ENCODE peak calls at places on chromosome 12, in seven cellular contexts. W is K562, R is breast epithelium, S is PC-3, Q is lung, B is WERI-Rb-1, L is brain microvascular endothelial cell. Z is an unnamed sample.

GRCh38 chr12:70275045-70275444 is 31.8 kb downstream of the CNOT2 start:
- DNase-seq in R (no peak), S (no peak), L (no peak), W (no peak), Q (no peak), B (no peak), Z (no peak)

GRCh38 chr12:29082522-29082921 is 66.6 kb upstream of the FAR2 start:
- DNase-seq in S (no peak), W (no peak), R (no peak), B (no peak), L (no peak), Q (no peak), Z (no peak)

GRCh38 chr12:19971881-19972280 is 396.5 kb upstream of the PDE3A start:
- DNase-seq in B (no peak), L (no peak), S (no peak), Q (no peak), R (no peak), W (no peak), Z (no peak)

GRCh38 chr12:43957732-43958131 is 121.9 kb downstream of the TMEM117 start:
- DNase-seq in R (no peak), W (peak), L (peak), S (peak), B (peak), Q (no peak), Z (peak)

GRCh38 chr12:96502949-96503532 is 13.7 kb downstream of the CFAP54 start:
- DNase-seq in Q (no peak), S (no peak), W (no peak), R (no peak), B (no peak), L (no peak), Z (no peak)

GRCh38 chr12:122130150-122130549 is 43.9 kb downstream of the IL31 start:
- DNase-seq in Q (no peak), L (peak), B (no peak), S (peak), W (no peak), R (no peak), Z (peak)

GRCh38 chr12:53427905-53428594 is 4.4 kb downstream of the AMHR2 start:
- DNase-seq in B (no peak), Q (no peak), R (no peak), S (peak), L (peak), W (peak), Z (no peak)

GRCh38 chr12:67269632-67270578 is 747 bp downstream of the CAND1 start:
- DNase-seq in R (peak), L (no peak), B (peak), S (peak), W (peak), Q (peak), Z (no peak)

GRCh38 chr12:22691319-22691718 is 66.3 kb downstream of the ETNK1 start:
- DNase-seq in B (no peak), L (no peak), R (no peak), W (no peak), S (no peak), Q (no peak), Z (no peak)

GRCh38 chr12:69671597-69671996 is 27.5 kb downstream of the BEST3 start:
- DNase-seq in R (no peak), Q (peak), S (no peak), W (peak), L (no peak), B (no peak), Z (no peak)

GRCh38 chr12:80937391-80938238 is at the start of gene LIN7A:
- DNase-seq in B (peak), Q (peak), R (no peak), S (no peak), L (peak), W (no peak), Z (no peak)

GRCh38 chr12:67671892-67672291 is 23.3 kb downstream of the DYRK2 start:
- DNase-seq in Q (no peak), B (no peak), W (no peak), L (no peak), R (no peak), S (no peak), Z (no peak)

GRCh38 chr12:47868552-47869031 is 36.2 kb downstream of the VDR start:
- DNase-seq in W (no peak), L (no peak), S (no peak), R (no peak), B (no peak), Q (no peak), Z (no peak)

GRCh38 chr12:3436496-3437060 is 54.4 kb upstream of the PRMT8 start:
- DNase-seq in B (no peak), S (peak), L (no peak), Q (no peak), R (no peak), W (no peak), Z (no peak)

GRCh38 chr12:50842637-50843493 is at the start of gene TMPRSS12:
- DNase-seq in W (no peak), S (no peak), B (no peak), R (peak), L (no peak), Q (peak), Z (no peak)
- H3K4me3 ChIP-seq in W (no peak), S (no peak), B (no peak), R (peak), L (peak), Q (no peak), Z (no peak)

GRCh38 chr12:75814856-75815754 is 216.5 kb downstream of the PHLDA1 start:
- DNase-seq in S (peak), Q (no peak), L (peak), B (peak), R (no peak), W (no peak), Z (peak)
- H3K4me3 ChIP-seq in S (no peak), Q (no peak), L (no peak), B (no peak), R (no peak), W (no peak), Z (no peak)

GRCh38 chr12:30567082-30567481 is 128.6 kb downstream of the IPO8 start:
- DNase-seq in R (no peak), B (no peak), Q (no peak), W (no peak), S (no peak), L (no peak), Z (no peak)

GRCh38 chr12:30568453-30568852 is 127.2 kb downstream of the IPO8 start:
- DNase-seq in R (no peak), Q (no peak), W (no peak), B (no peak), L (no peak), S (no peak), Z (no peak)

GRCh38 chr12:30569426-30569825 is 126.2 kb downstream of the IPO8 start:
- DNase-seq in L (no peak), S (no peak), W (no peak), Q (no peak), B (no peak), R (no peak), Z (no peak)

GRCh38 chr12:30570206-30570890 is 125.3 kb downstream of the IPO8 start:
- DNase-seq in R (no peak), S (no peak), L (no peak), Q (no peak), B (no peak), W (no peak), Z (no peak)

DNA sequence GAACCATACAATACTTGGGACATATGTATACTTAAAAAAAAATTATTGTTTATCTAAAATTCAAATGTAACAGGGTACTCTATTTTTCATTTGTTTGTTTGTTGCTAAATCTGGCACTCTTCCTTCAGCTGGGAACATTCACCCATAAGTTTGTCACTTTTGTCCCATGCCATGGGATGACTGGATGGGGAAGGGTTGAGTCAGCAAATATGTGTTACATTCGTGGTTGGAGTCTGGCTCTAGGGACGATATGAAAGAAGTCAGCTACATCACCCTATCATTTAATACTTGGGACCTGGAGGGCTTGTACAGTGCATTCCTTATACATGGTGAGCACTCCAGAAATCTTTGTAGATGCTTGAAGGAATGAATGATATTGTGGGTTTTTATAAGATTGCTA is 131.3 kb downstream of the IPO8 start:
- DNase-seq in W (no peak), B (no peak), S (no peak), Q (no peak), R (no peak), L (no peak), Z (no peak)
- H3K4me3 ChIP-seq in W (no peak), B (no peak), S (no peak), Q (no peak), R (no peak), L (no peak), Z (no peak)

GRCh38 chr12:5964913-5965900 is 20.1 kb upstream of the ANO2 start:
- DNase-seq in R (no peak), L (no peak), Q (no peak), S (no peak), B (no peak), W (no peak), Z (no peak)

GRCh38 chr12:5967645-5968415 is 22.8 kb upstream of the ANO2 start:
- DNase-seq in Q (no peak), L (no peak), S (no peak), W (no peak), B (no peak), R (no peak), Z (no peak)

GRCh38 chr12:5963515-5963914 is 18.5 kb upstream of the ANO2 start:
- DNase-seq in B (no peak), L (no peak), R (no peak), S (no peak), W (no peak), Q (no peak), Z (no peak)

GRCh38 chr12:5966486-5967095 is 21.5 kb upstream of the ANO2 start:
- DNase-seq in R (no peak), L (no peak), S (no peak), Q (no peak), W (no peak), B (no peak), Z (no peak)

DNA sequence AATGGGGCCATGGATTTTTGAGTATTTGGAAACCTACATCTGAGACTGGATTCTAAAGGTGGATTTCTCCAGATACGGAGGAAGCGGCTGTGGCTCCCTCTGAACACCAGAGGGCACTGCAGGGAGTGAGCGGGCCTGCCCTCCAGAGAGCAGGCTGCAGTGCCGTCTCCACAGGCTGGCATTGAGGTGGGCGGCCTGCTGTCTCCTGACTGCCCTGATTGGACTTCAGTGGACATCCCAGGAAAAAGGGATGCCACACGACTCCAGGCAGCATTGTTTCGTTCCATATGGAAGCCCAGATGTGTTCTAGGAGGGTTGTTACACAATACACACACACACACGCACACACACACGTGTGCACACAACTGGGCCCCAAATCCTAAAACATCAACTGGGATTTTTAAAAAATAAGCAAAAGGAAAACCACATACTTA is 20.9 kb upstream of the ANO2 start:
- DNase-seq in R (no peak), B (peak), W (peak), L (peak), S (peak), Q (no peak), Z (no peak)
- H3K4me3 ChIP-seq in R (no peak), B (no peak), W (no peak), L (no peak), S (no peak), Q (no peak), Z (no peak)

GRCh38 chr12:51848843-51849735 is 571 bp upstream of the FIGNL2 start:
- DNase-seq in W (peak), Q (no peak), L (no peak), R (no peak), S (no peak), B (peak), Z (no peak)

GRCh38 chr12:51847830-51848727 is at the start of gene FIGNL2:
- DNase-seq in W (peak), Q (no peak), R (no peak), L (no peak), B (peak), S (no peak), Z (no peak)

GRCh38 chr12:51845451-51845850 is 3.1 kb downstream of the FIGNL2 start:
- DNase-seq in B (no peak), Q (no peak), S (no peak), L (no peak), W (no peak), R (no peak), Z (no peak)

GRCh38 chr12:51846911-51847829 is 1.3 kb downstream of the FIGNL2 start:
- DNase-seq in S (no peak), L (no peak), W (peak), B (peak), R (no peak), Q (no peak), Z (no peak)

DNA sequence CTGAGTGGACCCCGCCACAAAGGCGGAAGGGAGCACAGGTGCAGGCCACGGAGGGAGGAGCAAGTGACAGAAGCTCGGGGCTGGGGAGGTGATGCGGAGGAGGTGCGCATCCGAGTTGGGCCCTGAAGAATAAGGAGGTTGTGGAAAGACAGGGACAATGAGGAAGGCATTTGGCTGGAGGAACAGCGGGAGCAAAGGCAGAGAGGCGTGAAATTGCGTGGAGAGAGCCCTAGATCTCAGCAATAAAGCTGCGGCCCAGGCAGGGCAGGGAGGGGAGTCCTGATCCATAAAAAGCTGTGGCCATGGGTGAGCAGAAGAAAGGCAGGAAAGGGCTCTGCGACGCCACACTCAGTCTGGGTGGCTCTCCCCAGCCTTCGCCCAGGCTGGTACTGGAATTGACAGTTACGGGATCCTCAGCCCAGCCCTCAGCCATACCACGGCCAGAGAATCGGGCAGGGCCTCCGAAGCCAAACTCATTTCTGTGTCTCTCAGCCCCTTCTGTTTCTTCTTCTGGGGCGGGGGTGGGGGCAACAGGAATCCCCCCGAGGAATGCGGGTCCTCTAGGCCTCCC is 2.2 kb downstream of the FIGNL2 start:
- DNase-seq in R (no peak), L (no peak), W (no peak), Q (no peak), B (no peak), S (no peak), Z (no peak)
- H3K4me3 ChIP-seq in R (peak), L (no peak), W (no peak), Q (no peak), B (peak), S (peak), Z (no peak)

GRCh38 chr12:14605401-14605989 is 37.8 kb upstream of the PLBD1 start:
- DNase-seq in W (no peak), L (no peak), B (no peak), Q (no peak), S (no peak), R (no peak), Z (no peak)
- H3K4me3 ChIP-seq in W (no peak), L (no peak), B (no peak), Q (no peak), S (no peak), R (no peak), Z (no peak)

DNA sequence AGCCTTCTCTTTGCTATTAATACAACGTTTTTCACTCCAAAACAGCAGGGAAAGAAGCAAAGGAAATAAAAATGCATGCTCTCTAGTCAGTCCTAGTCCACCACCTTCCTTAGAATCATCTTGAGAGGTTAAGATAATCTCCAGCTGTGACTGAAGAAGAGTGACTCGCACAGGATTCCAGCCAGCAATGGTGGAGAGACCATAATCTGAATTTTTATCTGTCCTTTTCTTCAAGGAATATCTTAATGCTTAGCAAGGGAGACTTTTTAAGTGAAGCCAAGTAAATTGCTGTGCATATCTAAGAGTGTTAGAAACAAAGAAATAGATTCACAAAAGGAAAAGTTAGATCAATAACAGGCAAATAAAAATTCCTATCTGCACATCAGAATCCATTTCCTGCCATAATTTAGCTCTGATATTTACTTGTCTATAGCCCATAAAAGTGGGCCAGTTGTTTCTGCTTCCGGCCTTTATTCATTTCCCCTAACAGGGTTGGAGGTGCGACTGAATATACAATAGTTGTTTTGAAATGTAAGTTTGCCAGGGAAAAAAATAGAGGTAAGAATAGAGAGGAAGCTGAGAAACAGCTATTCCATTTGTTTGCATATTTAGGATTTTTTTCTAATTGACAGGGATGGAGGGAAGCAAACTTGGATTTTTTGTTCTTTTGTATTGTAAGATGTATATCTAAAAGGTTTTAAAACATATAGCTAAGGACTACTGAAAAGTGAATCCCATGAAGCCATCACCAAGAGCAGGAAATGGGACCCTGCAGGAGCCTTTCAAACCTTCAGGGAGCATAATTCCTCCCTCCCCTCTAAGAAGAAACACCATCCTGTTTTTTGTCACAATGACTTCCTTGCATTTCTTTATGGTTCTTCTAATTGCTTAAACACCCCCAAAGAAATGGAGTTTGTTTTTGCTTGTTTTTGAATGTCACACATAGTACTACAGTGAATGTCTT is 154.0 kb downstream of the ITPR2 start:
- DNase-seq in W (no peak), Q (no peak), R (no peak), B (no peak), S (peak), L (no peak), Z (no peak)
- H3K4me3 ChIP-seq in W (no peak), Q (no peak), R (no peak), B (no peak), S (no peak), L (no peak), Z (no peak)

GRCh38 chr12:52053570-52054209 is 2.4 kb downstream of the NR4A1 start:
- DNase-seq in Q (no peak), R (no peak), L (no peak), W (no peak), S (no peak), B (no peak), Z (no peak)
- H3K4me3 ChIP-seq in Q (no peak), R (peak), L (no peak), W (no peak), S (no peak), B (no peak), Z (no peak)

DNA sequence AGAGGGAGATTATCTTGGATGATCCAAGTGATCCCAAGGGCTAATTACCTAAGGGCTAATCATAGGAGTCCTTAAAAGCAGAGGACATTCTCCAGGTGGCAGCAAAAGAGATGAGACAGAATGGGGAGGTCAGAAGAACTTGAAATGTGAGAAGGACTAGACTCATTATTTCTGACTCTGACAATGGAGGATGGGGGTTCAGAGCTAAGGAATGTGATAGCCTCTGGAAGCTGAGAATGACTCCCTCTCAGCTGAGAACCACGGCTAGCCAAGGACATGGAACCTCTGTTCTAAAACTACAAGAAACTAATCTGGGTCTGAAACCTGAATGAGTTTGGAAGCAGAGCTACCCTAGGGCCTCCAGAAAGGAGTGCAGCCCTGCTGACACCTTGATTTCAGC is 35.6 kb upstream of the ANKS1B start:
- DNase-seq in R (no peak), S (peak), L (peak), Q (no peak), W (no peak), B (peak), Z (no peak)
- H3K4me3 ChIP-seq in R (no peak), S (no peak), L (no peak), Q (no peak), W (no peak), B (no peak), Z (no peak)

GRCh38 chr12:59066445-59066844 is 146.1 kb upstream of the LRIG3 start:
- DNase-seq in W (no peak), L (no peak), B (no peak), R (no peak), S (no peak), Q (no peak), Z (no peak)
- H3K4me3 ChIP-seq in W (no peak), L (no peak), B (no peak), R (no peak), S (no peak), Q (no peak), Z (no peak)